ENCODE peak calls at places on chromosomes 6 and 20, in eight cellular contexts. Q, V, P, W, N, Z, S and O are unnamed samples.

GRCh38 chr6:136591617-136592016 is 41.4 kb upstream of the MAP7 start:
- DNase-seq in N (no peak), Q (no peak), Z (no peak), W (no peak), S (no peak), P (no peak), V (no peak), O (no peak)

GRCh38 chr6:162177733-162178132 is 549.8 kb downstream of the PRKN start:
- DNase-seq in V (no peak), P (no peak), Z (no peak), W (no peak), Q (peak), N (no peak), S (no peak), O (no peak)

GRCh38 chr6:166800110-166800509 is 156.2 kb downstream of the RNASET2 start:
- DNase-seq in S (no peak), P (no peak), V (no peak), N (no peak), Z (no peak), Q (no peak), W (no peak), O (no peak)

GRCh38 chr6:150320450-150320849 is 48.4 kb upstream of the IYD start:
- DNase-seq in Z (no peak), P (peak), W (no peak), V (no peak), N (no peak), Q (no peak), S (no peak), O (peak)

GRCh38 chr20:51899674-51900073 is 97.4 kb upstream of the SALL4 start:
- DNase-seq in P (no peak), V (no peak), N (no peak), S (no peak), Z (no peak), W (no peak), Q (no peak), O (no peak)

GRCh38 chr20:46604551-46605133 is 46.6 kb downstream of the SLC13A3 start:
- DNase-seq in N (no peak), Z (no peak), W (no peak), Q (no peak), P (no peak), V (no peak), S (no peak), O (no peak)

GRCh38 chr20:49594143-49594928 is 26.4 kb upstream of the PTGIS start:
- DNase-seq in Z (no peak), S (no peak), Q (peak), W (peak), N (no peak), P (peak), V (peak), O (no peak)

GRCh38 chr6:82246802-82247633 is 526 bp downstream of the IBTK start:
- DNase-seq in W (no peak), S (no peak), Z (no peak), V (peak), N (peak), Q (peak), P (peak), O (peak)

GRCh38 chr20:3919352-3919751 is 30.2 kb downstream of the PANK2 start:
- DNase-seq in V (no peak), S (no peak), N (no peak), W (no peak), P (no peak), Z (no peak), Q (no peak), O (no peak)

GRCh38 chr6:140684776-140685550 is 1310.5 kb upstream of the CITED2 start:
- DNase-seq in Q (peak), V (no peak), S (no peak), Z (no peak), W (no peak), P (no peak), N (no peak), O (no peak)

GRCh38 chr6:81797594-81797993 is 45.1 kb upstream of the TENT5A start:
- DNase-seq in S (no peak), N (no peak), W (no peak), P (no peak), Z (no peak), V (no peak), Q (peak), O (no peak)

GRCh38 chr6:149079911-149080501 is 237.5 kb upstream of the TAB2 start:
- DNase-seq in Q (no peak), V (no peak), W (no peak), P (no peak), Z (no peak), S (no peak), N (no peak), O (peak)

GRCh38 chr6:34143884-34144580 is 1.9 kb downstream of the GRM4 start:
- DNase-seq in P (no peak), W (no peak), S (no peak), N (no peak), V (no peak), Z (no peak), Q (peak), O (no peak)

DNA sequence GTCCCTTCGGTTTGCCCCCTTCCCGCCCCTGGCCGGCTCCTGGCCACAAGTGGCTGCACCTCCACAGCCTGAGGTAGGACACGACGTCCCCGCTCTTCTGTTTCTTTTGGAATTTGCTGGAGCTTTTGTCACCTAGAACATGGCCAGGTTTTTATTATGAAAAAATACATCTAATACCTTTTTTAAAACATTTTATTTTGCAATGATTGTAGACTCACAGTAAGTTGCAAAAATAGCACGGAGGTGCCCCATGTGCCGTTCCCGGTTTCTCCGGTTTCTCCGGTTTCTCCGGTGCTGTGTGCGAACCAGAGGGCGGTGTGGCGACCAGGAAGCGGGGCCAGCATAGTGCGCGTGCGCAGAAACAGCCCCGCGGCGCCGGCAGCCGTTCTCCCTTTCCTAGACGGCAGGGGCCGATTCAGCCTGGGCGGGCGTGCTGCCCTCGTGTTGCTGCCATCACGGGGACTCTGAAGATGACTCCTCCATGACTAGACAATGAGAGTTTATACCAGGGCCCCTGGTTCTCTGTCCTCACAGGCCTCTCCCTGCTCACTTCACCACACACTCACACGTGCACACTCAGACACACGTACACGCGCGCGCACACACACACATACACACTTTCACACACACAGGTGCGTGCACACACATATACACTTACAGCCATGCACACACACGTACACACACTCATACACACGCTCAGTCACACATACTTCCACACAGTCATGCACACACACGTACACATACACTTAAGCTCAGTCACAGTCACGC is 102.1 kb downstream of the TMEM242 start:
- DNase-seq in Q (peak), W (peak), S (peak), Z (no peak), P (peak), V (peak), N (peak), O (peak)
- TF ChIP-seq POLR2A in Q (peak), W (no peak), S (peak), Z (no peak), P (no peak), V (no peak), N (no peak), O (no peak)

GRCh38 chr6:159002432-159003160 is 2.6 kb upstream of the RSPH3 start:
- DNase-seq in P (no peak), W (no peak), Q (no peak), V (no peak), S (no peak), N (no peak), Z (no peak), O (no peak)
- TF ChIP-seq POLR2AphosphoS5 in P (no peak), W (no peak), Q (no peak), V (no peak), S (no peak), N (no peak), Z (no peak), O (no peak)

GRCh38 chr6:110037726-110038295 is 59.7 kb downstream of the GPR6 start:
- DNase-seq in N (no peak), V (no peak), Z (no peak), P (no peak), S (no peak), Q (no peak), W (no peak), O (no peak)
- TF ChIP-seq POLR2A in N (no peak), V (no peak), Z (no peak), P (no peak), S (no peak), Q (no peak), W (no peak), O (no peak)

DNA sequence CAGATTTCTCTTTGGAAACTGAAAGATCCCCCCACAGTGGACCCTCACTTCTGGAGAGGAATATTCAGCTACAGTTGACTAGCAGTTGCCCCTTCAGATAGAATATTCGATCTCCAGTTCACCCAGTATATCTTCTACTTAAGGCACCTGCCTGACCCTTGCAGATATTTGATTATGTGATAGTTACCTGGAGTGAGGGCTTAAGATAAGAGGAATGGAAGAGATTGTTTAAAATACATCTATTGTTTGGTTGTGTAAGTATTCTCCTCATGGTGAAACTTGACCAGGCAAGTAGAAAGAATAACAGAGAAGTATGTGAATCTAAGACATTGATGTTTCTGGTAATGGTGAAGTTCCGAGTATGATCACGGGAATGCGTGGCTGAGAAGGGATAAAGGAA is 1.6 kb upstream of the ZCCHC3 start:
- DNase-seq in V (no peak), Z (no peak), P (no peak), N (no peak), S (no peak), Q (no peak), W (no peak), O (no peak)
- TF ChIP-seq POLR2AphosphoS5 in V (no peak), Z (no peak), P (no peak), N (no peak), S (no peak), Q (no peak), W (no peak), O (no peak)

DNA sequence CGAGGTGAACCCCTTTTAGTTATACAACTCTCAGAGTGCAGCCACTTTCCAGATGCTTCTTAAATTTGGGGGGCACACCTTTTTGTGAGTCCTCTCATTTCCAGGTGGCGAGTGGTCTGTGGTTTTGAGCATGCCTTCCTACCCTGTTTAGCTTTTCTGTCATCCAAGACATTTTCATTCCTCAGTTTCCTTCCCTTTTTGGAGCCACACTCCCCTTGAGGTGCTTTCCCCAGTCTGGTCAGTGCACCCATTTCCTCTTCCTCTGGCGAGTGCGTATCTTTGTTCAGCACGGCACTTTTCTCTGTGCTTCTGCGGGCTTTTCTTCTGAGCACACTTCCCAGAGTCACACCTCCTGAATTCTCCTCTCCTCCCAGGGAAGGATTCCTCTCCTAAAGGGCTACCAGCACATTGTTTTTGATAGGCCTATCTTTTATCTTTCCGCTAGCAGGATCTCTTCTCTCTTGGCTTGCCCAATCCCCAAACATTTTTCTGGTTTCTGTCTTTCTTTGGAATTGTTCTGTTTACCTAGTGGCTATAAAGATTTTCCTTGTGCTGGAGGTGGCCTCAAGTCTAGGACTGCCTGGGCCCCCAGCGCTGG is 1.4 kb downstream of the PHF20 start:
- DNase-seq in N (no peak), Z (no peak), Q (peak), P (peak), S (peak), V (peak), W (no peak), O (no peak)
- TF ChIP-seq POLR2A in N (no peak), Z (no peak), Q (no peak), P (no peak), S (peak), V (peak), W (no peak), O (no peak)

DNA sequence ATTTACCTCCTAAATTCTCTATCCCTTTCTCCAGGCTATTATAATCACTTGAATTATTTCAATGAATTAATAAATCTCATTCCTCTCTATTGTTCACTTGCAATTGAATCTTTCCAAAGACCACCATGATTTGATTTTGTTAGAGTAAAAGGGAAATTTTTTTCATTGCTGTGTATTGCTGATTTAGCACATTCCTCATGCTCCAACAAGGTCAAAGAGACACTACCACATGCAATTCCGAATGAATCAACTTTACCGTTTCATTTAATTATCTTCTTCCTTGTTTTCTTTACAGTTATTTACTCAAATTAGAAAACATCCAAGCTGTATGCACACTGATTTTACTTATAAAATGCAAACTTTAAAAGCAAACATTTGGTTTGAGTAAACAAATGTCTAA is 999 bp downstream of the KIAA0408 start:
- DNase-seq in S (no peak), Z (no peak), Q (no peak), W (no peak), N (no peak), V (no peak), P (no peak), O (no peak)
- TF ChIP-seq POLR2AphosphoS5 in S (no peak), Z (no peak), Q (no peak), W (no peak), N (no peak), V (no peak), P (no peak), O (no peak)

DNA sequence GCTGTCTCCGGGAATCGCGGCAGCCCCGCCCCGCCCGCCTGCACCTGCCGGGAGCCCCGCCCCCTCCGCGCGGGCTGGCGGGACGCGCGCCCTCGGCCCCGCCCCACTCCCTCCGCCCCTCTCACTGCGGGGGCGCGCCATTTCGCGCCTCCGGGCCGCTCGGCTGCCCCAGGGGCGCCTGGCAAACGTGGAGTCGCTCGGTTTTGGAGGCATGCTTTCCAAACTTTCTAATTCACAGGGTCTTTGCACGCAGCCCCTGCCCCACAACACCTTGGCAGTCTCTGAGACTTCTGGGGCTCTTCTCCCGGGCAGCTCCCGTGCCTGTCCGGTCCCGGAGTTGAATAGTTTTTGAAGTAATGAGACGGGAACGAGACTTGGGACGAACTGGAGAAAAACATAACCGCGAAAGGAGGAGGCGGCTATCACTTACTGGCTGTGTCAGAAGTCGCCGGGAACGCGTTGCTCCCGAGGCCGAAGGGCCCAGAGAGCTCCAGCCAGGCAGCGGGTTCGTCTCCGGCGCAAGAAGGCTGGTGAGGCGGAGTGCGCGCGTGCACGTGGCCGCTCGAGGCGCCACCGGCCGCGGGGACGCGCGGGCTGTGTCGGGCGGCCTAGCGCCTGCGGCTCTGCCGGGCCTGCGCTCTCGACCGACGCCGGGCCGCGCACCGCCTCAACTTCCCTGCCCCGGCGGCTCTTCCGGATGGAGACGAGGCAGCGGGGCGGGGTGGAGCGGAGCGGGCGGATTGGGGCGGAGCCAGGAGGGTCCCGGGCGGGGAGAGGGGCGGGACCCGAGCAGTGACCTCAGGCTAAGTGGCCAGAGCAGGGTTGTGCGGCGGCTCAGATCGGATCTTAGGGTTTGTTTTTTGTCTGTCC is at the start of gene MCM9:
- DNase-seq in Q (peak), P (peak), N (peak), Z (peak), W (peak), S (peak), V (peak), O (peak)
- TF ChIP-seq POLR2A in Q (peak), P (no peak), N (peak), Z (peak), W (no peak), S (peak), V (peak), O (no peak)

DNA sequence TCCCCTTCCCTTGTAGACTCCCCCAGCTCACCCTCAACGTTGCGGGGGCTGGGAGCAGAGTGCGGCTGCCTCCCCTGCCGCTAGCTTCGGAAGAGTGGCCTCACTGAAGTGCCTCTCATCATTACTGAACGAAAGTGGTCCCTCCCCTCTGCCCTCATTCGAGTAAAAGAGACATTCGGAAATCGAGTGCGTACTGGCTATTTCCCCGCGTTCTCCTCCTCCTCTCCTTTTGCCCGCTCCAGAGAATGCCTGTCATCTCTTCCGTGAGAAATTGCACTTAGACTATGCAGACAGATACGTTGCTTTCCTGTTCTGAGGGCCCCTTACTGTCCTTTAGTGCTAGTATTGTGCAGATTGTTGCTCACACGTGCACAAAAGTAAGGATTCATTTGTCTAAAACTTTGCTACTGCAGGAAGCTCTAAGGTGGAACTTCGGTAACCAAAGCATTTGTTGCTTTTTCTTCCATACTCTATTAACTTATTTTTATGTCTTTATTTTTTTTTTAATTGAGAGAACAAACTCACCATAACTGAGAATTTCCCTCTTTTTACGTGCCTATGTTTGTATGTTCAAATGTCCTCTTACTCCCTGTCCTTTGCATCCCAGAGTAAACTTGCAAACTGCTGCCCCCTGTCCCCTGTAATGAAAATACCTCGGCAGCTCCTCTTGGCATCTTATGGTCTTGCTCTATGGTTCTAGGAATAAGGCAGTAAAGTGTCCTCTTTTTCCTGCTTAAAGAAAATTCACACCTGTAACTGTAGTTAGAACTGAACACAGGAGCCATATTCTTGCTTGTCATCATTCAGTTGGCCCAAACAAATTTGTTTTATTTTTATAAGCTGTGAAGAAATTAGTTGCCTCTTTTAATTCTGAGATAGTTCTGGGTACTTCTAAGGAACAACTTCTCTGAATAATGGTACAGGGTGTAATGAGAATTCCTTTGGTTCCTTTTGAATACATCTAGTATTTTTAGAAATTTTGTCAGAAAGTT is 1.1 kb downstream of the MAP3K4 start:
- DNase-seq in V (peak), Q (peak), Z (no peak), W (no peak), S (no peak), N (no peak), P (peak), O (peak)
- TF ChIP-seq POLR2AphosphoS5 in V (no peak), Q (no peak), Z (peak), W (no peak), S (no peak), N (no peak), P (no peak), O (peak)

GRCh38 chr6:169933839-169934698 is 182.6 kb downstream of the ERMARD start:
- DNase-seq in N (no peak), P (peak), W (peak), S (no peak), V (peak), Z (no peak), Q (peak), O (peak)
- TF ChIP-seq POLR2A in N (no peak), P (no peak), W (no peak), S (no peak), V (no peak), Z (no peak), Q (peak), O (no peak)